ENCODE peak calls at places on chromosomes 7 and 10, in five cellular contexts. One of them, this sample, is unnamed.

GRCh38 chr7:1587738-1588137 is 17.9 kb upstream of the PSMG3 start:
- DNase-seq in H1: no peak
- DNase-seq in GM12878: no peak
- DNase-seq in A549: no peak
- DNase-seq in HepG2: no peak
- DNase-seq in this sample: no peak

GRCh38 chr10:58414270-58415041 is 29.2 kb downstream of the TFAM start:
- DNase-seq in A549: peak; percentile 82
- DNase-seq in GM12878: no peak
- DNase-seq in H1: no peak
- DNase-seq in HepG2: peak; percentile 68
- DNase-seq in this sample: peak; percentile 17

GRCh38 chr7:139583826-139584553 is 60.5 kb downstream of the CLEC2L start:
- DNase-seq in GM12878: no peak
- DNase-seq in H1: peak; percentile 42
- DNase-seq in HepG2: no peak
- DNase-seq in A549: no peak
- DNase-seq in this sample: no peak

GRCh38 chr10:60914676-60915075 is 29.3 kb downstream of the RHOBTB1 start:
- DNase-seq in A549: no peak
- DNase-seq in H1: no peak
- DNase-seq in GM12878: no peak
- DNase-seq in HepG2: no peak
- DNase-seq in this sample: no peak

GRCh38 chr10:93815304-93816091 is 57.8 kb downstream of the LGI1 start:
- DNase-seq in GM12878: no peak
- DNase-seq in H1: no peak
- DNase-seq in A549: no peak
- DNase-seq in HepG2: no peak
- DNase-seq in this sample: no peak

GRCh38 chr7:101739757-101740398 is 77.5 kb upstream of the CUX1 start:
- DNase-seq in H1: no peak
- DNase-seq in A549: no peak
- DNase-seq in GM12878: no peak
- DNase-seq in HepG2: no peak
- DNase-seq in this sample: no peak

GRCh38 chr7:18740579-18740988 is 245.0 kb downstream of the HDAC9 start:
- DNase-seq in GM12878: peak; percentile 2
- DNase-seq in HepG2: no peak
- DNase-seq in H1: no peak
- DNase-seq in A549: no peak
- DNase-seq in this sample: no peak

GRCh38 chr10:106083572-106083971 is 1080.9 kb downstream of the SORCS1 start:
- DNase-seq in H1: no peak
- DNase-seq in GM12878: no peak
- DNase-seq in A549: no peak
- DNase-seq in HepG2: no peak
- DNase-seq in this sample: no peak

GRCh38 chr7:30476401-30477145 is 2.0 kb downstream of the NOD1 start:
- DNase-seq in GM12878: no peak
- DNase-seq in H1: peak; percentile 17
- DNase-seq in HepG2: no peak
- DNase-seq in A549: no peak
- DNase-seq in this sample: no peak

GRCh38 chr7:22730921-22731654 is 4.1 kb downstream of the IL6 start:
- DNase-seq in H1: no peak
- DNase-seq in HepG2: no peak
- DNase-seq in A549: peak; percentile 34
- DNase-seq in GM12878: no peak
- DNase-seq in this sample: no peak

GRCh38 chr7:10116511-10116910 is 857.2 kb upstream of the PHF14 start:
- DNase-seq in HepG2: no peak
- DNase-seq in GM12878: no peak
- DNase-seq in A549: no peak
- DNase-seq in H1: no peak
- DNase-seq in this sample: no peak

GRCh38 chr7:48244902-48245301 is 73.6 kb downstream of the ABCA13 start:
- DNase-seq in HepG2: no peak
- DNase-seq in A549: no peak
- DNase-seq in GM12878: no peak
- DNase-seq in H1: no peak
- DNase-seq in this sample: no peak

GRCh38 chr7:46764100-46764941 is 817.6 kb downstream of the TNS3 start:
- DNase-seq in A549: peak; percentile 88
- DNase-seq in H1: no peak
- DNase-seq in GM12878: peak; percentile 5
- DNase-seq in HepG2: no peak
- DNase-seq in this sample: no peak

GRCh38 chr10:132133005-132133404 is 53.7 kb upstream of the DPYSL4 start:
- DNase-seq in HepG2: no peak
- DNase-seq in GM12878: no peak
- DNase-seq in A549: no peak
- DNase-seq in H1: no peak
- DNase-seq in this sample: no peak

GRCh38 chr7:105826143-105826542 is 50.3 kb downstream of the ATXN7L1 start:
- DNase-seq in GM12878: no peak
- DNase-seq in H1: no peak
- DNase-seq in HepG2: no peak
- DNase-seq in A549: no peak
- DNase-seq in this sample: no peak

GRCh38 chr7:13628231-13629001 is 361.1 kb downstream of the ETV1 start:
- DNase-seq in A549: no peak
- DNase-seq in HepG2: no peak
- DNase-seq in H1: no peak
- DNase-seq in GM12878: no peak
- DNase-seq in this sample: no peak

GRCh38 chr10:32446701-32447406 is 914 bp downstream of the CCDC7 start:
- DNase-seq in H1: no peak
- DNase-seq in GM12878: peak; percentile 9
- DNase-seq in A549: peak; percentile 31
- DNase-seq in HepG2: no peak
- DNase-seq in this sample: peak; percentile 15

GRCh38 chr10:32445036-32445435 is 904 bp upstream of the CCDC7 start:
- DNase-seq in HepG2: no peak
- DNase-seq in GM12878: no peak
- DNase-seq in H1: no peak
- DNase-seq in A549: peak; percentile 9
- DNase-seq in this sample: no peak

GRCh38 chr10:32445740-32446615 is at the start of gene CCDC7:
- DNase-seq in GM12878: peak; percentile 62
- DNase-seq in HepG2: peak; percentile 62
- DNase-seq in H1: peak; percentile 76
- DNase-seq in A549: peak; percentile 87
- DNase-seq in this sample: peak; percentile 81
- TF ChIP-seq EP300 in GM12878: peak; percentile 32
- TF ChIP-seq EP300 in HepG2: no peak
- TF ChIP-seq EP300 in H1: peak; percentile 48
- TF ChIP-seq EP300 in A549: no peak
- TF ChIP-seq EP300 in this sample: no peak

GRCh38 chr10:43594944-43595589 is 11.2 kb upstream of the ZNF485 start:
- DNase-seq in GM12878: peak; percentile 84
- DNase-seq in HepG2: no peak
- DNase-seq in H1: no peak
- DNase-seq in A549: no peak
- DNase-seq in this sample: no peak
- TF ChIP-seq KDM1A in GM12878: no peak
- TF ChIP-seq KDM1A in HepG2: no peak
- TF ChIP-seq KDM1A in H1: no peak
- TF ChIP-seq KDM1A in A549: no peak
- TF ChIP-seq KDM1A in this sample: no peak

DNA sequence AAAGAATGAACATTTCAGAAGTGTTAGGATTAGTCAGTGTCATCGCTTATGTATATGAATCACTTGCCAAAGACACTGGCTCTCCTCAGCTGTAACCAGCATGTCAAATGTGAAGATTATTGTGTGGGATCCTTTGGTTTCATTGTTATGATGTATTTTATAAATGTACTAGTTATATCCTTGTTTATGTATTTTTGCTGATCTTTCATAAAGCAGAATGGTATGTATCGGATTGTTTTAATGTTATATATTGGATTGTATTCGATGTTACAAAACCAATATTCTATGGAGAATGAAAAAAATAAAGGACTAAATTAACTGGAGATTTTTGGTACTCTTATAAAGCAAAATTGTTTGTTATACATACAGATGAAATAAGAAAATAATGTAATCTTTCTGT is 49.2 kb downstream of the ACADSB start:
- DNase-seq in GM12878: no peak
- DNase-seq in HepG2: no peak
- DNase-seq in H1: no peak
- DNase-seq in A549: no peak
- DNase-seq in this sample: no peak
- TF ChIP-seq EP300 in GM12878: no peak
- TF ChIP-seq EP300 in HepG2: no peak
- TF ChIP-seq EP300 in H1: no peak
- TF ChIP-seq EP300 in A549: no peak
- TF ChIP-seq EP300 in this sample: no peak

GRCh38 chr10:13206546-13207443 is 27.4 kb downstream of the UCMA start:
- DNase-seq in HepG2: peak; percentile 6
- DNase-seq in A549: peak; percentile 47
- DNase-seq in H1: no peak
- DNase-seq in GM12878: no peak
- DNase-seq in this sample: no peak
- TF ChIP-seq KDM1A in HepG2: no peak
- TF ChIP-seq KDM1A in A549: no peak
- TF ChIP-seq KDM1A in H1: no peak
- TF ChIP-seq KDM1A in GM12878: no peak
- TF ChIP-seq KDM1A in this sample: no peak

DNA sequence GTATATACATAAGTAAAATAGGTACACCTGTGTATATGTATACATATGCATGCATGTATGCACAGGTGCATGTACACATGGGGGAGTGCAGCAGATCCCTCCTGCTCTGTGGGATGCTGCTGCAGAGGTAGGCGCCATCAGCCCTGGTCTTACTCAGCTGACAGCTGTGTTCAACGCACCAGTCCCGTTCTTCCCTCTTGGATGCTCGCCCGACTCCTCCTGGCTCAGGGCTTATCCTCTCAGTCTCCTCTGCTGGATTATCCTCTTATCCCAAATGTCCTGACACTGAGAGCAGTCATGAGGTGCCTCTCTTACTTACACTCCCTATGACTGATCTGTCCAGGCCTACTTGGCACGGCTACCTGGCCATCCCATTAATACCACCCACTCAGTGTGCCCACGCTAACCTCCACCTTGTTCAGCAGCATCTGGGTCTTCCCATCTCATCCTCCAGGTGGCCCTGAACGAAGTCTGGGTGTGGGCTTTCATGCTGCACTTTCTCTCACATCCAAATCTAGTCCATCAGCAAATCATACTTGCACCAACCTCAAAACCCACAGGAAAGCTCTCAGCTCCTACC is 357.1 kb downstream of the TCERG1L start:
- DNase-seq in H1: no peak
- DNase-seq in GM12878: no peak
- DNase-seq in HepG2: no peak
- DNase-seq in A549: no peak
- DNase-seq in this sample: no peak
- TF ChIP-seq EP300 in H1: no peak
- TF ChIP-seq EP300 in GM12878: no peak
- TF ChIP-seq EP300 in HepG2: no peak
- TF ChIP-seq EP300 in A549: no peak
- TF ChIP-seq EP300 in this sample: no peak

DNA sequence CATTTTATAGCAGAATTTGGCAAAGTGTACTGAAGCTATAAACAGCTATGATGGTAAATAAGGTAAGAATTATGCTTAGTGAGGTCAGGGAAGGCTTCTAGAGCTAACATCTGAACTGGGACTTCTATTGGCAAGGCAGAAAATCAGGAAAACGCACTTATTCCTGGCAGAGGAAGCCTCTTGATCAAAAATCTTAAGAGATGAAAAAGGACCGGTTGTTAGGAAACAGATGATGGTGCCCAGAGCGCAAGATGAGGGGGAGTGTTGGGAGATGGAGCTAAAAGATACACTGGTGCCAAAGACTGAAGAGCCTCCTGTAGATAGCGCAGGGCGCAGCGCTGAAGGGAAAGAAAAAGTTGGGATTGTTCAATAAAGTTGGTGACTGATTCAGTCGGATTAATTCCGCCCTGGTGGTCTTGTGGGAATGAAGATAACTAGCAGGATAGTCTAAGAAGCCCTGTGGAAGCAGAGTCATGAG is 550 bp upstream of the CALU start:
- DNase-seq in HepG2: no peak
- DNase-seq in GM12878: no peak
- DNase-seq in A549: no peak
- DNase-seq in H1: no peak
- DNase-seq in this sample: no peak
- TF ChIP-seq KDM1A in HepG2: no peak
- TF ChIP-seq KDM1A in GM12878: no peak
- TF ChIP-seq KDM1A in A549: no peak
- TF ChIP-seq KDM1A in H1: no peak
- TF ChIP-seq KDM1A in this sample: peak; percentile 77

GRCh38 chr7:26343837-26344236 is 52.2 kb downstream of the SNX10 start:
- DNase-seq in A549: no peak
- DNase-seq in HepG2: peak; percentile 56
- DNase-seq in H1: no peak
- DNase-seq in GM12878: no peak
- DNase-seq in this sample: no peak
- TF ChIP-seq EP300 in A549: no peak
- TF ChIP-seq EP300 in HepG2: no peak
- TF ChIP-seq EP300 in H1: no peak
- TF ChIP-seq EP300 in GM12878: no peak
- TF ChIP-seq EP300 in this sample: no peak

DNA sequence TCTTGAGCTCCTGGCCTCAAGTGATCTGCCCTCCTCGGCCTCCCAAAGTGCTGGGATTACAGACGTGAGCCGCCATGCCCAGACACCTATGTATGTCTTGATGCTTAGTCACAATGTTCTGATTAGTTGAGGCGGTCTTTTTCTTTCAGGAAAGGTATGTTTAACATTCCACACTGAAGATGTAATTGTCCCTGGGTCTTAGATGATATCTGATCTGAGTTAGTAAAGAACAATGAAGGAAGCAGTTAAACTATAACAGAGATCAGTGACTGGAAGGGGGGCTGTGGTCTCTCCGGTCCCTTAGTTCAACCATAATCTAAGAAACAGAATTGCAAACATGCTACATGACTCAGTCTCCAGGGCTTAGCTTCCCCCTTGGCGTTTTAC is 31.5 kb upstream of the SH2D4B start:
- DNase-seq in A549: peak; percentile 93
- DNase-seq in H1: no peak
- DNase-seq in GM12878: no peak
- DNase-seq in HepG2: peak; percentile 87
- DNase-seq in this sample: no peak
- TF ChIP-seq KDM1A in A549: no peak
- TF ChIP-seq KDM1A in H1: no peak
- TF ChIP-seq KDM1A in GM12878: no peak
- TF ChIP-seq KDM1A in HepG2: no peak
- TF ChIP-seq KDM1A in this sample: no peak

GRCh38 chr10:79112898-79113431 is 44.2 kb downstream of the ZMIZ1 start:
- DNase-seq in A549: peak; percentile 52
- DNase-seq in GM12878: no peak
- DNase-seq in H1: no peak
- DNase-seq in HepG2: no peak
- DNase-seq in this sample: no peak
- TF ChIP-seq EP300 in A549: no peak
- TF ChIP-seq EP300 in GM12878: no peak
- TF ChIP-seq EP300 in H1: no peak
- TF ChIP-seq EP300 in HepG2: no peak
- TF ChIP-seq EP300 in this sample: no peak